ENCODE peak calls at places on chromosomes 16 and 17, in seven cellular contexts. J, S, M, D, F, U and G are unnamed samples.

GRCh38 chr17:41464682-41465081 is 2.5 kb downstream of the KRT32 start:
- DNase-seq in J (no peak), S (peak; percentile 90), M (peak; percentile 21), D (peak; percentile 83), F (no peak), U (peak; percentile 63), G (peak; percentile 69)

GRCh38 chr17:41663451-41664171 is 25.1 kb upstream of the EIF1 start:
- DNase-seq in J (no peak), S (no peak), M (no peak), D (no peak), F (no peak), U (no peak), G (no peak)

GRCh38 chr17:58415371-58416055 is 1.8 kb downstream of the RNF43 start:
- DNase-seq in J (no peak), S (no peak), M (no peak), D (no peak), F (peak; percentile 61), U (no peak), G (no peak)

GRCh38 chr16:68909099-68909733 is 65.9 kb downstream of the TANGO6 start:
- DNase-seq in J (no peak), S (no peak), M (no peak), D (peak; percentile 22), F (no peak), U (no peak), G (peak; percentile 8)

GRCh38 chr17:19311421-19312215 is 50.9 kb downstream of the B9D1 start:
- DNase-seq in J (no peak), S (peak; percentile 41), M (no peak), D (no peak), F (no peak), U (no peak), G (peak; percentile 39)

GRCh38 chr16:82684246-82684645 is 57.5 kb downstream of the CDH13 start:
- DNase-seq in J (no peak), S (peak; percentile 13), M (no peak), D (no peak), F (no peak), U (no peak), G (no peak)

GRCh38 chr16:57941016-57941656 is 29.8 kb downstream of the CNGB1 start:
- DNase-seq in J (no peak), S (no peak), M (no peak), D (peak; percentile 22), F (no peak), U (no peak), G (no peak)

GRCh38 chr16:83615553-83615952 is 192.2 kb upstream of the HSBP1 start:
- DNase-seq in J (no peak), S (no peak), M (no peak), D (no peak), F (peak; percentile 62), U (no peak), G (peak; percentile 10)

GRCh38 chr16:56793504-56793903 is 63.6 kb downstream of the NUP93 start:
- DNase-seq in J (no peak), S (peak; percentile 50), M (no peak), D (peak; percentile 53), F (no peak), U (no peak), G (peak; percentile 76)

GRCh38 chr17:66799839-66800537 is 34.9 kb upstream of the CACNG5 start:
- DNase-seq in J (no peak), S (no peak), M (no peak), D (no peak), F (no peak), U (no peak), G (no peak)

GRCh38 chr17:32525116-32525515 is 38.3 kb downstream of the CDK5R1 start:
- DNase-seq in J (no peak), S (peak; percentile 37), M (no peak), D (peak; percentile 66), F (no peak), U (no peak), G (peak; percentile 85)

GRCh38 chr17:75587718-75588545 is at the start of gene MYO15B:
- DNase-seq in J (peak; percentile 50), S (no peak), M (no peak), D (peak; percentile 13), F (peak; percentile 28), U (no peak), G (peak; percentile 9)

GRCh38 chr16:13994239-13995106 is 74.5 kb downstream of the ERCC4 start:
- DNase-seq in J (no peak), S (no peak), M (no peak), D (no peak), F (peak; percentile 71), U (no peak), G (peak; percentile 22)

GRCh38 chr17:8121531-8122390 is 2.1 kb downstream of the HES7 start:
- DNase-seq in J (no peak), S (peak; percentile 54), M (no peak), D (peak; percentile 41), F (peak; percentile 69), U (peak; percentile 52), G (peak; percentile 52)

GRCh38 chr17:47707056-47707791 is 13.3 kb downstream of the TBKBP1 start:
- DNase-seq in J (no peak), S (no peak), M (no peak), D (no peak), F (no peak), U (no peak), G (no peak)

GRCh38 chr17:19421926-19422325 is 10.9 kb downstream of the RNF112 start:
- DNase-seq in J (no peak), S (no peak), M (no peak), D (no peak), F (no peak), U (no peak), G (no peak)

GRCh38 chr17:19292377-19292711 is 55.2 kb downstream of the EPN2 start:
- DNase-seq in J (no peak), S (no peak), M (no peak), D (no peak), F (peak; percentile 40), U (no peak), G (no peak)

GRCh38 chr16:27723711-27724490 is 174.0 kb downstream of the KATNIP start:
- DNase-seq in J (no peak), S (no peak), M (no peak), D (no peak), F (peak; percentile 24), U (no peak), G (no peak)

GRCh38 chr17:35849469-35850348 is 19.0 kb downstream of the HEATR9 start:
- DNase-seq in J (peak; percentile 17), S (peak; percentile 65), M (no peak), D (peak; percentile 69), F (peak; percentile 69), U (no peak), G (peak; percentile 92)

GRCh38 chr16:85261205-85261604 is 148.9 kb upstream of the CIBAR2 start:
- DNase-seq in J (no peak), S (no peak), M (no peak), D (no peak), F (no peak), U (no peak), G (no peak)

GRCh38 chr16:57084257-57084770 is 8.1 kb upstream of the CPNE2 start:
- DNase-seq in J (peak; percentile 44), S (peak; percentile 57), M (peak; percentile 17), D (peak; percentile 56), F (peak; percentile 15), U (peak; percentile 41), G (peak; percentile 79)